ENCODE peak calls at places on chromosomes 7 and 10, in five cellular contexts. B, C, O, W and M are unnamed samples.

GRCh38 chr10:77836299-77836820 is 90.2 kb downstream of the DLG5 start:
- DNase-seq in B (peak; percentile 23), C (no peak), O (no peak), W (peak; percentile 84), M (peak; percentile 47)

GRCh38 chr10:54441286-54441685 is 359.7 kb downstream of the PCDH15 start:
- DNase-seq in B (no peak), C (no peak), O (no peak), W (no peak), M (no peak)

GRCh38 chr7:143256932-143257331 is 6.3 kb upstream of the GSTK1 start:
- DNase-seq in B (no peak), C (no peak), O (no peak), W (peak; percentile 22), M (no peak)

GRCh38 chr10:74544106-74544505 is 282.3 kb upstream of the KAT6B start:
- DNase-seq in B (no peak), C (no peak), O (no peak), W (no peak), M (no peak)

GRCh38 chr10:109962247-109962646 is 38.9 kb upstream of the XPNPEP1 start:
- DNase-seq in B (no peak), C (no peak), O (no peak), W (no peak), M (no peak)

GRCh38 chr7:17130281-17131059 is 168.0 kb upstream of the AHR start:
- DNase-seq in B (no peak), C (no peak), O (no peak), W (no peak), M (no peak)

GRCh38 chr7:112080441-112080840 is 125.8 kb downstream of the DOCK4 start:
- DNase-seq in B (no peak), C (no peak), O (peak; percentile 19), W (peak; percentile 83), M (no peak)

GRCh38 chr7:112205348-112206237 is 606 bp downstream of the DOCK4 start:
- DNase-seq in B (peak; percentile 55), C (no peak), O (no peak), W (no peak), M (peak; percentile 60)

GRCh38 chr10:93667795-93668194 is 34.6 kb downstream of the FRA10AC1 start:
- DNase-seq in B (no peak), C (no peak), O (no peak), W (no peak), M (no peak)